ENCODE peak calls at places on chromosome 5, in eight cellular contexts. L is psoas muscle; A is CD8-positive, alpha-beta T cell; V is mesendoderm; S is MG63; M is ovary; F is CD8-positive, alpha-beta memory T cell; G is bronchial epithelial cell. N is an unnamed sample.

GRCh38 chr5:145237843-145238242 is 597.3 kb downstream of the PRELID2 start:
- DNase-seq in L (no peak), A (no peak), V (peak; percentile 88), S (peak; percentile 28), M (no peak), F (no peak), G (peak; percentile 67), N (peak; percentile 25)

GRCh38 chr5:175854231-175855040 is 16.9 kb upstream of the CPLX2 start:
- DNase-seq in L (no peak), A (no peak), V (no peak), S (no peak), M (no peak), F (no peak), G (no peak), N (peak; percentile 88)

GRCh38 chr5:61002616-61003015 is 57.6 kb downstream of the NDUFAF2 start:
- DNase-seq in L (no peak), A (no peak), V (no peak), S (no peak), M (no peak), F (no peak), G (no peak), N (no peak)

GRCh38 chr5:141850183-141850768 is 27.9 kb downstream of the PCDH1 start:
- DNase-seq in L (no peak), A (peak; percentile 27), V (peak; percentile 81), S (peak; percentile 66), M (peak; percentile 46), F (peak; percentile 48), G (no peak), N (no peak)

GRCh38 chr5:115873392-115873791 is 31.7 kb downstream of the AP3S1 start:
- DNase-seq in L (no peak), A (no peak), V (no peak), S (no peak), M (no peak), F (no peak), G (peak; percentile 71), N (no peak)

GRCh38 chr5:71865202-71865601 is 146.1 kb downstream of the CARTPT start:
- DNase-seq in L (no peak), A (no peak), V (no peak), S (peak; percentile 90), M (no peak), F (no peak), G (peak; percentile 86), N (no peak)

GRCh38 chr5:117486879-117487391 is 912.3 kb upstream of the SEMA6A start:
- DNase-seq in L (no peak), A (no peak), V (peak; percentile 52), S (no peak), M (no peak), F (no peak), G (no peak), N (no peak)

GRCh38 chr5:14901462-14902051 is 30.0 kb upstream of the ANKH start:
- DNase-seq in L (no peak), A (no peak), V (peak; percentile 78), S (no peak), M (no peak), F (no peak), G (no peak), N (no peak)

GRCh38 chr5:172835246-172836030 is 1.4 kb downstream of the ERGIC1 start:
- DNase-seq in L (no peak), A (no peak), V (no peak), S (no peak), M (no peak), F (peak; percentile 15), G (no peak), N (no peak)

GRCh38 chr5:57494104-57495098 is 11.8 kb upstream of the ACTBL2 start:
- DNase-seq in L (no peak), A (peak; percentile 28), V (peak; percentile 87), S (peak; percentile 97), M (peak; percentile 44), F (no peak), G (peak; percentile 98), N (peak; percentile 81)

GRCh38 chr5:76709762-76710161 is 6.2 kb upstream of the F2R start:
- DNase-seq in L (no peak), A (no peak), V (no peak), S (no peak), M (no peak), F (no peak), G (no peak), N (no peak)

GRCh38 chr5:180491496-180491895 is 2.7 kb upstream of the CNOT6 start:
- DNase-seq in L (no peak), A (no peak), V (peak; percentile 81), S (no peak), M (no peak), F (no peak), G (no peak), N (no peak)

GRCh38 chr5:148335259-148335658 is at the start of gene SPINK9:
- DNase-seq in L (no peak), A (no peak), V (no peak), S (no peak), M (no peak), F (no peak), G (no peak), N (no peak)

GRCh38 chr5:22719842-22720241 is 133.3 kb downstream of the CDH12 start:
- DNase-seq in L (no peak), A (no peak), V (no peak), S (no peak), M (no peak), F (no peak), G (no peak), N (no peak)

GRCh38 chr5:18967637-18968036 is 1020.4 kb downstream of the CDH18 start:
- DNase-seq in L (no peak), A (no peak), V (no peak), S (no peak), M (no peak), F (no peak), G (no peak), N (no peak)

GRCh38 chr5:65292196-65292595 is 189.5 kb downstream of the ADAMTS6 start:
- DNase-seq in L (no peak), A (no peak), V (no peak), S (no peak), M (no peak), F (no peak), G (no peak), N (no peak)

GRCh38 chr5:170860415-170860814 is 1.4 kb upstream of the RANBP17 start:
- DNase-seq in L (no peak), A (no peak), V (no peak), S (no peak), M (no peak), F (no peak), G (no peak), N (no peak)

GRCh38 chr5:40428129-40428528 is 251.6 kb upstream of the PTGER4 start:
- DNase-seq in L (peak; percentile 49), A (no peak), V (no peak), S (peak; percentile 23), M (no peak), F (no peak), G (peak; percentile 85), N (peak; percentile 12)

GRCh38 chr5:29402270-29402669 is 1791.2 kb upstream of the CDH6 start:
- DNase-seq in L (no peak), A (no peak), V (no peak), S (no peak), M (no peak), F (no peak), G (no peak), N (no peak)

GRCh38 chr5:169874626-169875025 is 105.7 kb downstream of the INSYN2B start:
- DNase-seq in L (no peak), A (no peak), V (peak; percentile 15), S (no peak), M (no peak), F (no peak), G (no peak), N (no peak)

GRCh38 chr5:149550608-149551226 is 522 bp downstream of the CSNK1A1 start:
- DNase-seq in L (no peak), A (no peak), V (no peak), S (no peak), M (peak; percentile 32), F (no peak), G (no peak), N (peak; percentile 21)

GRCh38 chr5:150485770-150486401 is 22.0 kb upstream of the NDST1 start:
- DNase-seq in L (peak; percentile 72), A (peak; percentile 15), V (peak; percentile 75), S (peak; percentile 90), M (peak; percentile 80), F (peak; percentile 14), G (no peak), N (peak; percentile 79)

GRCh38 chr5:37771731-37772130 is 68.1 kb downstream of the GDNF start:
- DNase-seq in L (no peak), A (no peak), V (no peak), S (peak; percentile 87), M (no peak), F (no peak), G (peak; percentile 74), N (no peak)

GRCh38 chr5:154866841-154867240 is 8.4 kb downstream of the CNOT8 start:
- DNase-seq in L (no peak), A (no peak), V (no peak), S (no peak), M (no peak), F (no peak), G (no peak), N (no peak)
- H3K36me3 ChIP-seq in L (peaks cover 5% of the 10 kb centered on the region), A (peaks cover 35% of the 10 kb centered on the region), V (peaks cover 3% of the 10 kb centered on the region), S (peaks cover 62% of the 10 kb centered on the region), M (no peaks in the 10 kb centered on the region), F (peaks cover 40% of the 10 kb centered on the region), G (peaks cover 9% of the 10 kb centered on the region), N (peaks cover 53% of the 10 kb centered on the region)

GRCh38 chr5:134571703-134572405 is 46.4 kb downstream of the JADE2 start:
- DNase-seq in L (no peak), A (no peak), V (no peak), S (no peak), M (no peak), F (no peak), G (no peak), N (no peak)
- H3K36me3 ChIP-seq in L (no peaks in the 10 kb centered on the region), A (peaks cover 80% of the 10 kb centered on the region), V (peaks cover 17% of the 10 kb centered on the region), S (peaks cover 97% of the 10 kb centered on the region), M (no peaks in the 10 kb centered on the region), F (peaks cover 77% of the 10 kb centered on the region), G (peaks cover 39% of the 10 kb centered on the region), N (peaks cover 11% of the 10 kb centered on the region)

GRCh38 chr5:10403829-10404228 is 37.9 kb upstream of the ROPN1L start:
- DNase-seq in L (no peak), A (no peak), V (no peak), S (no peak), M (no peak), F (no peak), G (no peak), N (no peak)

GRCh38 chr5:10400834-10401233 is 40.8 kb upstream of the ROPN1L start:
- DNase-seq in L (no peak), A (no peak), V (no peak), S (no peak), M (no peak), F (no peak), G (peak; percentile 3), N (no peak)

GRCh38 chr5:10400411-10400810 is 41.3 kb upstream of the ROPN1L start:
- DNase-seq in L (no peak), A (no peak), V (no peak), S (no peak), M (no peak), F (no peak), G (no peak), N (no peak)

GRCh38 chr5:10399839-10400238 is 41.8 kb upstream of the ROPN1L start:
- DNase-seq in L (no peak), A (no peak), V (no peak), S (no peak), M (no peak), F (no peak), G (no peak), N (no peak)

GRCh38 chr5:10401499-10401898 is 40.2 kb upstream of the ROPN1L start:
- DNase-seq in L (no peak), A (no peak), V (no peak), S (no peak), M (no peak), F (no peak), G (no peak), N (no peak)
- H3K36me3 ChIP-seq in L (peaks cover 4% of the 10 kb centered on the region), A (peaks cover 39% of the 10 kb centered on the region), V (peaks cover 5% of the 10 kb centered on the region), S (peaks cover 88% of the 10 kb centered on the region), M (no peaks in the 10 kb centered on the region), F (peaks cover 53% of the 10 kb centered on the region), G (peaks cover 17% of the 10 kb centered on the region), N (peaks cover 59% of the 10 kb centered on the region)

GRCh38 chr5:134577022-134577795 is 51.7 kb downstream of the JADE2 start:
- DNase-seq in L (no peak), A (no peak), V (peak; percentile 60), S (peak; percentile 90), M (no peak), F (no peak), G (peak; percentile 56), N (peak; percentile 38)
- H3K36me3 ChIP-seq in L (no peaks in the 10 kb centered on the region), A (peaks cover 64% of the 10 kb centered on the region), V (peaks cover 12% of the 10 kb centered on the region), S (peaks cover 94% of the 10 kb centered on the region), M (no peaks in the 10 kb centered on the region), F (peaks cover 62% of the 10 kb centered on the region), G (peaks cover 32% of the 10 kb centered on the region), N (peaks cover 11% of the 10 kb centered on the region)